ENCODE peak calls at places on chromosomes 3 and 15, in nine cellular contexts. L is psoas muscle; C is RWPE2; U is effector CD4-positive, alpha-beta T cell; N is NCI-H460; K is NCI-H1436 treated with DMSO at 0.1 percent for 48 hours; E is SK-N-DZ; R is stimulated activated CD4-positive, alpha-beta T cell treated with anti-CD3 and anti-CD28 coated beads, Interleukin-1b, Interleukin-23, amount 100 ng/mL, for 24 hours; G is osteocyte. P is an unnamed sample.

GRCh38 chr3:105526349-105527111 is 159.8 kb downstream of the ALCAM start:
- DNase-seq in L (no peak), C (no peak), U (no peak), N (no peak), K (peak), E (no peak), R (no peak), G (no peak), P (no peak)

GRCh38 chr3:134666052-134666451 is 15.2 kb upstream of the KY start:
- DNase-seq in L (no peak), C (no peak), U (no peak), N (no peak), K (no peak), E (no peak), R (no peak), G (no peak), P (no peak)

GRCh38 chr3:124439586-124439985 is 290.7 kb upstream of the UMPS start:
- DNase-seq in L (no peak), C (no peak), U (no peak), N (no peak), K (no peak), E (no peak), R (no peak), G (no peak), P (no peak)

GRCh38 chr15:33007295-33007855 is 187.1 kb downstream of the FMN1 start:
- DNase-seq in L (no peak), C (no peak), U (no peak), N (peak), K (no peak), E (no peak), R (no peak), G (no peak), P (no peak)

GRCh38 chr15:83352124-83352523 is 67.7 kb upstream of the BNC1 start:
- DNase-seq in L (no peak), C (no peak), U (no peak), N (no peak), K (no peak), E (no peak), R (no peak), G (no peak), P (no peak)

GRCh38 chr15:101169457-101170071 is 82.3 kb downstream of the CHSY1 start:
- DNase-seq in L (peak), C (peak), U (no peak), N (no peak), K (no peak), E (peak), R (no peak), G (no peak), P (no peak)

GRCh38 chr3:24773798-24774197 is 279.1 kb upstream of the THRB start:
- DNase-seq in L (peak), C (no peak), U (no peak), N (peak), K (no peak), E (peak), R (no peak), G (no peak), P (peak)

GRCh38 chr15:90620379-90621134 is 90.8 kb downstream of the CRTC3 start:
- DNase-seq in L (no peak), C (no peak), U (no peak), N (no peak), K (no peak), E (no peak), R (no peak), G (no peak), P (no peak)

GRCh38 chr3:60289356-60289935 is 961.8 kb downstream of the FHIT start:
- DNase-seq in L (no peak), C (no peak), U (no peak), N (no peak), K (no peak), E (no peak), R (no peak), G (no peak), P (no peak)

GRCh38 chr3:52079958-52080357 is 23.6 kb upstream of the DUSP7 start:
- DNase-seq in L (no peak), C (no peak), U (no peak), N (no peak), K (no peak), E (no peak), R (no peak), G (no peak), P (no peak)

GRCh38 chr15:54026258-54026657 is 48.0 kb downstream of the UNC13C start:
- DNase-seq in L (no peak), C (no peak), U (no peak), N (no peak), K (no peak), E (no peak), R (no peak), G (no peak), P (no peak)

GRCh38 chr3:144900366-144900765 is 928.7 kb downstream of the DIPK2A start:
- DNase-seq in L (no peak), C (no peak), U (no peak), N (no peak), K (no peak), E (no peak), R (no peak), G (no peak), P (no peak)

GRCh38 chr3:123881771-123882170 is 2.4 kb downstream of the MYLK start:
- DNase-seq in L (no peak), C (no peak), U (no peak), N (no peak), K (no peak), E (no peak), R (no peak), G (no peak), P (no peak)

GRCh38 chr15:31953573-31953972 is 76.7 kb upstream of the CHRNA7 start:
- DNase-seq in L (no peak), C (no peak), U (no peak), N (no peak), K (no peak), E (peak), R (no peak), G (no peak), P (no peak)

GRCh38 chr3:20147374-20147773 is 38.6 kb downstream of the SGO1 start:
- DNase-seq in L (no peak), C (no peak), U (no peak), N (no peak), K (no peak), E (no peak), R (no peak), G (no peak), P (no peak)

GRCh38 chr3:113018461-113019181 is 27.8 kb downstream of the GTPBP8 start:
- DNase-seq in L (no peak), C (no peak), U (no peak), N (no peak), K (no peak), E (no peak), R (no peak), G (no peak), P (no peak)